ENCODE peak calls at places on chromosomes 12 and 14, in six cellular contexts. P is Caco-2, E is body of pancreas, O is fibroblast of lung, T is bronchial epithelial cell, C is hepatocyte. F is an unnamed sample.

GRCh38 chr14:105891631-105892452 is 365.5 kb downstream of the TMEM121 start:
- DNase-seq in E (no peak), T (no peak), O (no peak), C (no peak), P (no peak), F (no peak)

GRCh38 chr14:64706552-64707193 is 2.4 kb downstream of the PLEKHG3 start:
- DNase-seq in T (no peak), C (no peak), P (peak), O (no peak), E (no peak), F (no peak)

GRCh38 chr14:31357279-31357678 is 63.1 kb downstream of the HEATR5A start:
- DNase-seq in O (no peak), C (no peak), E (no peak), T (no peak), P (no peak), F (no peak)

GRCh38 chr14:62409909-62410308 is 635.3 kb downstream of the KCNH5 start:
- DNase-seq in P (no peak), O (peak), C (peak), E (no peak), T (peak), F (no peak)

GRCh38 chr12:74890237-74890599 is 319.4 kb downstream of the KCNC2 start:
- DNase-seq in O (peak), T (peak), C (peak), P (peak), E (peak), F (peak)

GRCh38 chr12:122265433-122265832 is 861 bp downstream of the VPS33A start:
- DNase-seq in T (no peak), C (no peak), O (no peak), E (no peak), P (no peak), F (no peak)

GRCh38 chr14:105582639-105583038 is 56.3 kb downstream of the TMEM121 start:
- DNase-seq in P (no peak), E (no peak), T (peak), O (peak), C (peak), F (no peak)

GRCh38 chr14:68792830-68793733 is at the start of gene ZFP36L1:
- DNase-seq in P (peak), T (peak), C (peak), O (peak), E (peak), F (peak)

GRCh38 chr12:6228535-6229223 is 28.5 kb downstream of the CD9 start:
- DNase-seq in E (no peak), O (peak), P (no peak), C (peak), T (no peak), F (peak)

GRCh38 chr12:55718650-55719275 is 1.4 kb upstream of the RDH5 start:
- DNase-seq in T (no peak), C (no peak), O (no peak), P (no peak), E (no peak), F (no peak)

GRCh38 chr12:50322196-50322595 is 38.9 kb upstream of the LIMA1 start:
- DNase-seq in P (no peak), E (no peak), O (no peak), T (no peak), C (no peak), F (no peak)

GRCh38 chr12:75480469-75480949 is at the start of gene GLIPR1:
- DNase-seq in O (peak), T (peak), E (peak), P (peak), C (peak), F (no peak)

GRCh38 chr14:79511146-79511545 is 700.2 kb downstream of the DIO2 start:
- DNase-seq in P (no peak), O (no peak), C (no peak), T (no peak), E (no peak), F (no peak)

GRCh38 chr14:53356361-53357150 is 203.4 kb upstream of the DDHD1 start:
- DNase-seq in T (peak), E (no peak), P (no peak), O (peak), C (no peak), F (no peak)

GRCh38 chr12:53223391-53224267 is 8.4 kb downstream of the RARG start:
- DNase-seq in C (peak), E (peak), T (peak), P (no peak), O (peak), F (no peak)

GRCh38 chr12:53224268-53224896 is 7.6 kb downstream of the RARG start:
- DNase-seq in E (peak), T (peak), O (no peak), C (peak), P (peak), F (no peak)

GRCh38 chr12:53224897-53225634 is 6.9 kb downstream of the RARG start:
- DNase-seq in O (no peak), T (no peak), P (no peak), E (no peak), C (no peak), F (no peak)

GRCh38 chr12:53227341-53227740 is 4.7 kb downstream of the RARG start:
- DNase-seq in C (no peak), T (no peak), E (no peak), O (no peak), P (no peak), F (no peak)

DNA sequence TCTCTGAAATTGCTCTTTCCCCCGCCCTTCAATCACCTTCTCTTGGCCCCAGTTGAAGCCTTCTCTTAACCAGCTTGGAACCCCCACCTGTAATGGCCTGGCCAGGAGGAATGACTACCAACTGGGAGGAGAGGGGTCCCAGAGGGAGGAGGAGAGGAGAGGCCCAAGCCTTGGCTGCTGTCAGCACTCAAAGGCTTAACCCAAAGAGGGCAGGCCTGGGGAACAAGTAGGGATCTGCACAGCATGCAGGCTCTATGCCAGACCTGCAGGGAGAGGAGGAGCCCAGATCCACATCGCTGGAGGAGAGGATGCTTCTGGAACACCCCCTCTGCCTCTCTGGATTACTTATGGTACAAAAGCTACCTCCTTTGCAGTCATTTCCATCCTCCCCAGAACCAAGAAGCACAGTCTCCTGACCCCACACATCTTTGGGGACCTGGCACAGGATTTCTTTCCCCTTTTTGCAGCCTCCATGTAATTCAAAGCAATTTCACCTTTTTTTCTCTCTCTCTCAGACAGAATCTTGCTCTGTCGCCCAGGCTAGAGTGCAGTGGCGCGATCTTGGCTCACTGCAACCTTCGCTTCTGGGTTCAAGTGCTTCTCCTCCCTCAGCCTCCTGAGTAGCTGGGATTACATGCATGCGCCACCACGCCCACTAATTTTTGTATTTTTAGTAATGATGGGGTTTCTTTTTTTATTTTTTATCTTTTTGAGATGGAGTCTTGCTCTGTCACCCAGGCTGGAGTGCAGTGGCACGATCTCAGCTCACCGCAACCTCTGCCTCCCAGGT is 6.2 kb downstream of the RARG start:
- DNase-seq in T (peak), O (no peak), C (no peak), E (no peak), P (no peak), F (no peak)
- H3K4me3 ChIP-seq in T (no peak), O (no peak), C (no peak), E (no peak), P (no peak), F (no peak)

GRCh38 chr14:72644038-72644437 is 249.9 kb downstream of the DPF3 start:
- DNase-seq in O (no peak), T (no peak), C (no peak), E (no peak), P (no peak), F (no peak)

GRCh38 chr14:72644758-72645489 is 249.0 kb downstream of the DPF3 start:
- DNase-seq in T (no peak), P (no peak), C (no peak), E (no peak), O (no peak), F (no peak)

GRCh38 chr14:72641086-72641485 is 252.8 kb downstream of the DPF3 start:
- DNase-seq in E (no peak), T (no peak), C (no peak), P (no peak), O (no peak), F (no peak)

GRCh38 chr14:72645706-72646105 is 248.2 kb downstream of the DPF3 start:
- DNase-seq in E (no peak), P (no peak), T (no peak), C (no peak), O (no peak), F (no peak)

GRCh38 chr14:72643317-72643801 is 250.5 kb downstream of the DPF3 start:
- DNase-seq in T (peak), E (peak), C (peak), O (peak), P (no peak), F (no peak)
- TF ChIP-seq CTCF in T (no peak), E (no peak), C (no peak), O (no peak), P (no peak), F (no peak)

GRCh38 chr12:46124848-46125619 is 134.7 kb upstream of the SCAF11 start:
- DNase-seq in T (peak), C (peak), P (peak), O (peak), E (peak), F (peak)
- H3K4me3 ChIP-seq in T (no peak), C (no peak), P (no peak), O (no peak), E (no peak), F (no peak)

GRCh38 chr14:97350894-97351713 is 553.9 kb downstream of the VRK1 start:
- DNase-seq in T (no peak), C (peak), E (peak), O (no peak), P (no peak), F (no peak)

GRCh38 chr14:97350415-97350814 is 553.2 kb downstream of the VRK1 start:
- DNase-seq in C (no peak), E (no peak), P (no peak), O (no peak), T (no peak), F (no peak)

GRCh38 chr14:97349946-97350345 is 552.8 kb downstream of the VRK1 start:
- DNase-seq in E (no peak), P (no peak), O (no peak), C (no peak), T (no peak), F (no peak)

GRCh38 chr14:97346675-97347074 is 549.5 kb downstream of the VRK1 start:
- DNase-seq in E (no peak), T (no peak), O (no peak), C (no peak), P (no peak), F (no peak)
- TF ChIP-seq CTCF in E (no peak), T (no peak), O (no peak), C (no peak), P (no peak), F (no peak)